ENCODE peak calls at places on chromosome 18, in seven cellular contexts. E is RWPE1, L is mesendoderm, R is neuronal stem cell, I is tibial artery, Z is heart left ventricle, M is GM23338. D is an unnamed sample.

GRCh38 chr18:22703883-22704626 is 229.1 kb upstream of the RBBP8 start:
- DNase-seq in E (peak), L (peak), R (peak), I (no peak), Z (no peak), M (peak), D (peak)

GRCh38 chr18:11310476-11311086 is 161.2 kb upstream of the PIEZO2 start:
- DNase-seq in E (peak), L (peak), R (peak), I (no peak), Z (peak), M (peak), D (peak)

GRCh38 chr18:63975632-63976031 is 5.8 kb downstream of the SERPINB8 start:
- DNase-seq in E (no peak), L (no peak), R (no peak), I (no peak), Z (no peak), M (no peak), D (no peak)

GRCh38 chr18:36448384-36449290 is 151.1 kb downstream of the FHOD3 start:
- DNase-seq in E (no peak), L (no peak), R (peak), I (no peak), Z (no peak), M (peak), D (no peak)

GRCh38 chr18:54030434-54030833 is 194.0 kb downstream of the MBD2 start:
- DNase-seq in E (no peak), L (no peak), R (no peak), I (no peak), Z (no peak), M (no peak), D (no peak)

GRCh38 chr18:51621103-51621969 is 423.9 kb upstream of the MEX3C start:
- DNase-seq in E (peak), L (peak), R (peak), I (no peak), Z (peak), M (peak), D (peak)

GRCh38 chr18:63074987-63075404 is 244.6 kb downstream of the BCL2 start:
- DNase-seq in E (peak), L (peak), R (peak), I (peak), Z (peak), M (peak), D (peak)

GRCh38 chr18:32271649-32272324 is 81.9 kb downstream of the MEP1B start:
- DNase-seq in E (peak), L (peak), R (no peak), I (no peak), Z (peak), M (peak), D (peak)

GRCh38 chr18:77068321-77068841 is 64.2 kb downstream of the MBP start:
- DNase-seq in E (no peak), L (no peak), R (no peak), I (no peak), Z (no peak), M (no peak), D (peak)
- H3K27ac ChIP-seq in E (peak), L (no peak), R (peak), I (peak), Z (peak), M (no peak), D (peak)

GRCh38 chr18:21489119-21489750 is 111.3 kb downstream of the ESCO1 start:
- DNase-seq in E (peak), L (peak), R (peak), I (no peak), Z (no peak), M (peak), D (peak)
- H3K27ac ChIP-seq in E (no peak), L (no peak), R (no peak), I (no peak), Z (no peak), M (no peak), D (no peak)

DNA sequence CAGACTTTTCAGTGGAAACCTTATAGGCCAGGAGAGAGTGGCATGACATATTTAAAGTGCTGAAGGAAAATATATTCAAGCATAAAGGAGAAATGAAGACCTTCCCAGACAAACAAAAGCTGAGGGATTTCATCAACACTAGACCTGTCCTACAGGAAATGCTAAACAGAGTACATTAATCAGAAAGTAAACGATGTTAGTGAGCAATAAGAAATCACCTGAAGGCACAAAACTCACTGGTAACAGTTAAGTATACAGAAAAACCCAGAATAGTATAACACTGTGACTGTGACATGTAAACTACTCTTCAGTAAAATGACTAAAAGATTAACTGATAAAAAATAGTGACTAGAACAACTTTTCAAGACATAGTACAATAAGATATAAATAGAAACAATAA is 87.4 kb downstream of the ATP8B1 start:
- DNase-seq in E (no peak), L (no peak), R (no peak), I (no peak), Z (no peak), M (no peak), D (no peak)
- H3K27ac ChIP-seq in E (no peak), L (no peak), R (no peak), I (no peak), Z (no peak), M (no peak), D (no peak)

GRCh38 chr18:48782381-48782841 is 168.4 kb downstream of the SMAD7 start:
- DNase-seq in E (no peak), L (no peak), R (no peak), I (peak), Z (peak), M (no peak), D (no peak)
- H3K27ac ChIP-seq in E (no peak), L (no peak), R (no peak), I (peak), Z (peak), M (no peak), D (peak)

DNA sequence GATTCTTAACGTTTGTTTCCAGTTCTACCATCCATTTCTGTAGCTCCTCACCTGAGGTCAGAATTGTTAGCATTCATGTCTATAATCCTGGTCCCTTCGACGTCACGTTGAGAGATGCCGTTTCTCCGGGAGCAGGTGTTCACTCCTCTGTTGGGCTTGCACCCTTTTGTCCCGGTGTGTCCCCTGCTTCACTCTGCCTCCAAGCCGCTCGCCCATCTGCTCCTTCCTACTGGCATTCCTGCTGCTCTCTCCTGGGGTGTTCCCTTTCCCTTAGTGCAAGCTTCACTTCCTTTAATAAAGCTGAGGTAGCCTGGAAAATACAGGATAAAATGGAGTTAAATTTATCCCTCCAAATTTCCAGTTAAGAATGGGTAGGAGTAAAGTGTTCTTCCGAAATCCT is 61.9 kb upstream of the CABYR start:
- DNase-seq in E (no peak), L (no peak), R (no peak), I (no peak), Z (no peak), M (no peak), D (no peak)
- H3K27ac ChIP-seq in E (no peak), L (no peak), R (no peak), I (no peak), Z (peak), M (no peak), D (no peak)

DNA sequence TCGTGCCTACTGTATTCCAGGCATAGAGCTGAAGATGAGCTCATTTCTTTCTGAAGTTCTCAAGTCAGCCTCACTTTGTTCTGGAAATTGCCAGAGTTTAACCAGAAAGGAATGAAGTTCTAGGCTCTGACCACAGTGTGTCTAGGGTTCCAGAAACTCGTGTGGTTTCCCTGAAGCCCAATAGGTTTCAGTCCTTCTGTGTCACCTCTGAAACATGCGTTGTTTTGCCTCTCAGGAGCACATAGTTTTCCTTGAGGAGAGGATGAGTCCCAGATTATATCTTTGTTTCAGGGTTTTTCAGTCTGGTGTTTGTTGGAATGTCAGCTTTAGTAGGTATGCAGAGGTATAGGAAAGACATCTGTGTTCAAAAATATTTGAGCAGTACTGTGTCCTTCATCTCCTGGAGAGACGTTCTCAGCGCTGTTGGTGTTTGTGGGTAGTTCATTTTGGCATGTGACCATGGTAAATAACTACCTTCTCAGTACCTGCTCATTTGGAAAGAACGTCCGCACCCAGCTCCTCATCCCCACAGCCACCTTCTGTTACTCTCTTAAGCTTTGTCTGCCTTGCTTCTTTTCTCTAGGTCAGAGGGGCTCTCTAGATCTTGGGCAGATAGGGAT is 56.6 kb downstream of the RALBP1 start:
- DNase-seq in E (no peak), L (peak), R (no peak), I (no peak), Z (no peak), M (no peak), D (no peak)
- H3K27ac ChIP-seq in E (no peak), L (no peak), R (no peak), I (no peak), Z (no peak), M (no peak), D (no peak)